ENCODE peak calls at places on chromosomes 7 and 10, in nine cellular contexts. L, X, Q, I, D, Y, T, U and A are unnamed samples.

GRCh38 chr10:122658356-122659049 is 41.1 kb downstream of the C10orf120 start:
- DNase-seq in L (no peak), X (no peak), Q (no peak), I (no peak), D (no peak), Y (peak; percentile 34), T (no peak), U (no peak), A (no peak)

GRCh38 chr7:117364204-117364755 is 41.4 kb upstream of the WNT2 start:
- DNase-seq in L (no peak), X (no peak), Q (no peak), I (no peak), D (no peak), Y (no peak), T (no peak), U (no peak), A (no peak)

GRCh38 chr10:52746169-52746568 is 26.4 kb downstream of the MBL2 start:
- DNase-seq in L (no peak), X (no peak), Q (no peak), I (no peak), D (no peak), Y (no peak), T (no peak), U (no peak), A (no peak)

GRCh38 chr7:59079-59825 is 133.1 kb upstream of the FAM20C start:
- DNase-seq in L (no peak), X (no peak), Q (no peak), I (peak; percentile 8), D (peak; percentile 29), Y (peak; percentile 2), T (no peak), U (no peak), A (no peak)

GRCh38 chr10:29691564-29692064 is 56.8 kb upstream of the SVIL start:
- DNase-seq in L (peak; percentile 43), X (no peak), Q (peak; percentile 55), I (peak; percentile 27), D (no peak), Y (no peak), T (no peak), U (no peak), A (no peak)

GRCh38 chr7:102318482-102318971 is 31.9 kb downstream of the SH2B2 start:
- DNase-seq in L (no peak), X (no peak), Q (peak; percentile 46), I (peak; percentile 46), D (no peak), Y (peak; percentile 52), T (peak; percentile 55), U (no peak), A (no peak)

GRCh38 chr7:155533827-155534690 is 12.3 kb downstream of the CNPY1 start:
- DNase-seq in L (no peak), X (no peak), Q (no peak), I (no peak), D (no peak), Y (no peak), T (peak; percentile 87), U (no peak), A (no peak)

GRCh38 chr10:5656737-5657579 is 9.4 kb downstream of the ASB13 start:
- DNase-seq in L (no peak), X (no peak), Q (no peak), I (no peak), D (no peak), Y (no peak), T (no peak), U (no peak), A (no peak)

GRCh38 chr7:138455609-138456008 is 4.5 kb upstream of the TRIM24 start:
- DNase-seq in L (no peak), X (no peak), Q (no peak), I (no peak), D (no peak), Y (no peak), T (no peak), U (no peak), A (no peak)

GRCh38 chr7:15007507-15007906 is 105.0 kb upstream of the DGKB start:
- DNase-seq in L (no peak), X (no peak), Q (no peak), I (no peak), D (no peak), Y (no peak), T (no peak), U (no peak), A (no peak)

GRCh38 chr10:19945275-19945674 is 129.0 kb downstream of the PLXDC2 start:
- DNase-seq in L (no peak), X (peak; percentile 30), Q (no peak), I (no peak), D (no peak), Y (peak; percentile 14), T (no peak), U (no peak), A (no peak)

GRCh38 chr7:17421941-17422340 is 123.5 kb downstream of the AHR start:
- DNase-seq in L (no peak), X (no peak), Q (no peak), I (no peak), D (no peak), Y (no peak), T (no peak), U (no peak), A (no peak)

GRCh38 chr10:105605873-105606272 is 964.8 kb downstream of the SORCS3 start:
- DNase-seq in L (no peak), X (no peak), Q (no peak), I (no peak), D (no peak), Y (no peak), T (no peak), U (no peak), A (no peak)

GRCh38 chr7:96061844-96062243 is 260.1 kb downstream of the SLC25A13 start:
- DNase-seq in L (no peak), X (no peak), Q (no peak), I (no peak), D (peak; percentile 56), Y (peak; percentile 16), T (no peak), U (no peak), A (no peak)

GRCh38 chr10:22247636-22248035 is 29.8 kb upstream of the EBLN1 start:
- DNase-seq in L (no peak), X (no peak), Q (no peak), I (no peak), D (no peak), Y (no peak), T (no peak), U (no peak), A (no peak)
- H3K27ac ChIP-seq in L (no peak overlapping the region), X (no peak overlapping the region), Q (no peak overlapping the region), I (no peak overlapping the region), D (no peak overlapping the region), Y (no peak overlapping the region), T (peak overlapping the region; percentile 89), U (no peak overlapping the region), A (no peak overlapping the region)

DNA sequence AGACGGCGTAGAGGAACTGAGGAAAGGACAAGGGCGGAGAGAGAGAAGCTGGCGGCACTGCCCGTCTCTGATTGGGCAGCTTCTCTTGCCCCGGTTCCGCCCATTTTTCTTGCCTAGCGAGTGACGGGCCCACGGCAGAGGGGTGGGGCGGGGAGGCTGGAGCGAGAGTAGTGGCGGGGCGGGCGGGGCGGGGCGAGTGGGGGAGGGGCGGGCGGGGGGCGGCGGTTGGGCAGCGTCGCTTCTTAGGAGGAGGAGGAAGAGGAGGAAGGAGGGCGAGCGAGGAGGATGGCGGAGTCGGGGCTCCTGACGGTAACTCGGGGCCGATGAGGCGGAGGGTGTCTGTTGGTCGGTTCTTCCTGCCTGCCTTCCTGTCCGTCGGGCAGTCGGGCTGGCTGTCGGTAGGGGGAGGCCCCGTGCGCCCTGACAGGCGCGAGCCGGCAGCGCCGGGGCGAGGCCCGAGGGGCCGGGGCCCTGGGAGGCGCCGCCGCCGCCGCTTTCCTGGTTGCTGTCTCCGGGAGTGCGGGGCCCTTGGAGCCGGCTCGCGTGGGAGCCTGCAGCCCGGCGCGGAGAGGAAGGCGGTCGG is at the start of gene SHOC2:
- DNase-seq in L (peak; percentile 98), X (peak; percentile 100), Q (no peak), I (peak; percentile 99), D (peak; percentile 100), Y (peak; percentile 99), T (peak; percentile 55), U (no peak), A (peak; percentile 97)
- TF ChIP-seq POLR2A in L (no peak), X (peak; percentile 90), Q (peak; percentile 73), I (peak; percentile 83), D (peak; percentile 65), Y (peak; percentile 64), T (peak; percentile 92), U (peak; percentile 88), A (no peak)

DNA sequence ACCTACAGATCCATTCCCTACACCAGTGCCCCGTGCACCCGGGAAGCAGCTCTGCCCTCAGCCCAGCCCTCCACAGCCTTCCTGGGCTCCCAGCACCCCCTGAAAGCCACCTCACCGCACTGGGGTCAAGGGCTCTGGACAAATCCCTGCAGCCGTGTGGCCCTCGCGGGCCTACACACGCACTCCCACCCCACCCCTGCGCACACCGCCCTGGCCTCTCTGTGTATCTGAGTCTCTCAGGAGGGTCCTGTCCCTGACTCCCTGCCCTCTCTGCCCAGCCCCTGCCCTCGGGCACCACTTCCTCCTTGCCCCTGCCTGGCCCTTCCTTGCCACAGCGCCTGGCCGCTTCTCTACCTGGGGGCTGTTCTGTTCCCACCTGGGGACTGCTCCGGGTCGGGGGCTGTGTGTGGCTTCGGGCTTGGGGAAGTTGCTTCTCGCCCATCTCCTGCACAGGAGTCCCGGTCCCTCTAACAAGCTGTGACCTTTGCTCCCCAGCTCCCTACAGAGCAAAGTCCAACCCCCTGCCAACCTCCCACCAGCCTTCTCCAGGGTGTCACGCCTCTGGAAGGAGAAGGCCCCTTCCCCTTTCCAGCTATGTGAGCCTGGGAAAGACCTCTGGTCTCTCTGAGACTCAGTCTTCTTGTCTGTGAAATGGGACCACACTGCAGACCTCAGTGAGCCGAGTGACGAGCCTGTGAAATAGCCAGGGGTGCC is 1.5 kb downstream of the TMEM184A start:
- DNase-seq in L (no peak), X (peak; percentile 14), Q (no peak), I (no peak), D (no peak), Y (peak; percentile 31), T (no peak), U (no peak), A (no peak)
- H3K27ac ChIP-seq in L (peak overlapping the region; percentile 23), X (peak overlapping the region; percentile 75), Q (no peak overlapping the region), I (no peak overlapping the region), D (peak overlapping the region; percentile 76), Y (peak overlapping the region; percentile 98), T (peak overlapping the region; percentile 97), U (no peak overlapping the region), A (peak overlapping the region; percentile 94)

DNA sequence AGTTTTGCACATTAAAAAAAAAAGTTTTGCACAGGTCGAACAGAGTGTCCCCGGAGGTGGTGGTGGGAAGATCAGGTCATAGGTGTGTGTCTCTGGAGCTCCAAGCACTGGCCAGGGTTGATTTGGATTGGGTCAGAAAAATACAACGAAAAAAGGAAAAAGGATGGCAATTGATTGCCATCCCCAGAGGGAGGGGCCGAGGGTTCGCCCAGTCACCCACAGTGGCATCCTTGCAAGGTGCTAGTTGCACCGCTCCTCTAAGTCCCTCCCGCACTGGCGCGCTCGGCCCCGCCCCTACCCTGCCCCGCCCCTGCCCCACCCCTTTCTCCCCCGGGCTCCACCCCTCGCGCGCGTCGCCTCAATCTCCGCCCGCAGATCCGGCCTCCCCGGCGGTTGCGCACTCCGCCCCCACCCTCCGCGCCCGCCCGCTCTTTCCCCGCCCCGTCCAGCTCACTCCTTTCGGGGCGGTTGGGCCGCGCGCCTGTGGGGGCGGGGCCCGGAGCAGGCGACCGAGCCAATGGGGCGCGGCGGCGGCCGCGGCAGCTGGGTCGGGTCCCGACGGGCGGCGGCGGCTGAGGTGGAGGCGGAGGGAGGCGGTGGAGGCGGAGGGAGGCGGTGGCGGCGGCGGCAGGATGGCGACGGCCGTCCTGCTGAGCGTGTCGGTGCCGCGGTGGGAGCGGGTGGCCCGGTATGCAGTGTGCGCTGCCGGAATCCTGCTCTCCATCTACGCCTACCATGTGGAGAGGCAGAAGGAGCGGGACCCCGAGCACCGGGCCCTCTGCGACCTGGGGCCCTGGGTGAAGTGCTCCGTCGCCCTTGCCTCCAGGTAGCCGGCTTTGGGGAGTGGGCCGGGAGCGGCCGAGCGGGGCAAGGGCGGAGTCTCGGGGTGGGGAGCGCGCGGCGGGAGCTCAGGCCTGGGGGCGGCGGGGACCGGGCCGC is 31.5 kb upstream of the ERV3-1 start:
- DNase-seq in L (peak; percentile 97), X (peak; percentile 92), Q (peak; percentile 88), I (peak; percentile 95), D (peak; percentile 97), Y (peak; percentile 95), T (peak; percentile 45), U (peak; percentile 57), A (peak; percentile 59)
- TF ChIP-seq POLR2A in L (no peak), X (peak; percentile 71), Q (peak; percentile 52), I (peak; percentile 57), D (peak; percentile 61), Y (peak; percentile 64), T (peak; percentile 93), U (peak; percentile 84), A (no peak)